ENCODE peak calls at places on chromosomes 1 and 21, in four cellular contexts. One of them, this sample, is unnamed.
A peak's percentile ranks its signal among the peaks of the same experiment; 100 is the strongest.

GRCh38 chr1:54317084-54317483 is 89.1 kb downstream of the SSBP3 start:
- DNase-seq in PC-3: no peak
- DNase-seq in HepG2: no peak
- DNase-seq in K562: no peak
- DNase-seq in this sample: no peak

GRCh38 chr1:91768786-91769697 is 116.9 kb downstream of the TGFBR3 start:
- DNase-seq in K562: peak; percentile 34
- DNase-seq in PC-3: peak; percentile 73
- DNase-seq in HepG2: no peak
- DNase-seq in this sample: no peak

GRCh38 chr1:38020361-38020760 is 7.8 kb downstream of the UTP11 start:
- DNase-seq in HepG2: no peak
- DNase-seq in K562: no peak
- DNase-seq in PC-3: no peak
- DNase-seq in this sample: no peak

GRCh38 chr1:25550683-25551310 is 7.4 kb downstream of the LDLRAP1 start:
- DNase-seq in PC-3: no peak
- DNase-seq in HepG2: peak; percentile 80
- DNase-seq in K562: no peak
- DNase-seq in this sample: no peak

GRCh38 chr1:19344372-19344810 is 32.3 kb downstream of the SLC66A1 start:
- DNase-seq in K562: peak; percentile 79
- DNase-seq in PC-3: peak; percentile 50
- DNase-seq in HepG2: peak; percentile 30
- DNase-seq in this sample: no peak

GRCh38 chr1:37667023-37667769 is 25.1 kb upstream of the CDCA8 start:
- DNase-seq in HepG2: no peak
- DNase-seq in PC-3: no peak
- DNase-seq in K562: no peak
- DNase-seq in this sample: no peak

GRCh38 chr1:39917825-39918224 is 16.1 kb upstream of the MYCL start:
- DNase-seq in PC-3: no peak
- DNase-seq in K562: no peak
- DNase-seq in HepG2: no peak
- DNase-seq in this sample: no peak

GRCh38 chr1:153288634-153289275 is 24.0 kb downstream of the PGLYRP3 start:
- DNase-seq in HepG2: no peak
- DNase-seq in PC-3: peak; percentile 40
- DNase-seq in K562: peak; percentile 85
- DNase-seq in this sample: no peak

GRCh38 chr1:201902198-201902597 is 13.5 kb downstream of the SHISA4 start:
- DNase-seq in PC-3: no peak
- DNase-seq in HepG2: no peak
- DNase-seq in K562: peak; percentile 40
- DNase-seq in this sample: no peak

GRCh38 chr1:204560590-204560989 is 44.4 kb downstream of the MDM4 start:
- DNase-seq in HepG2: no peak
- DNase-seq in PC-3: peak; percentile 67
- DNase-seq in K562: no peak
- DNase-seq in this sample: no peak

GRCh38 chr1:234613128-234613875 is 3.3 kb upstream of the IRF2BP2 start:
- DNase-seq in PC-3: no peak
- DNase-seq in HepG2: peak; percentile 55
- DNase-seq in K562: no peak
- DNase-seq in this sample: no peak

GRCh38 chr21:39776589-39776988 is 31.6 kb downstream of the IGSF5 start:
- DNase-seq in K562: no peak
- DNase-seq in PC-3: no peak
- DNase-seq in HepG2: no peak
- DNase-seq in this sample: no peak

GRCh38 chr1:153533689-153534201 is 2.0 kb downstream of the S100A6 start:
- DNase-seq in K562: peak; percentile 58
- DNase-seq in PC-3: peak; percentile 97
- DNase-seq in HepG2: peak; percentile 39
- DNase-seq in this sample: no peak

GRCh38 chr1:163897401-163898169 is 575.8 kb downstream of the NUF2 start:
- DNase-seq in K562: no peak
- DNase-seq in HepG2: no peak
- DNase-seq in PC-3: no peak
- DNase-seq in this sample: no peak

GRCh38 chr21:31502537-31503143 is 156.9 kb upstream of the SOD1 start:
- DNase-seq in HepG2: no peak
- DNase-seq in PC-3: peak; percentile 34
- DNase-seq in K562: no peak
- DNase-seq in this sample: no peak

DNA sequence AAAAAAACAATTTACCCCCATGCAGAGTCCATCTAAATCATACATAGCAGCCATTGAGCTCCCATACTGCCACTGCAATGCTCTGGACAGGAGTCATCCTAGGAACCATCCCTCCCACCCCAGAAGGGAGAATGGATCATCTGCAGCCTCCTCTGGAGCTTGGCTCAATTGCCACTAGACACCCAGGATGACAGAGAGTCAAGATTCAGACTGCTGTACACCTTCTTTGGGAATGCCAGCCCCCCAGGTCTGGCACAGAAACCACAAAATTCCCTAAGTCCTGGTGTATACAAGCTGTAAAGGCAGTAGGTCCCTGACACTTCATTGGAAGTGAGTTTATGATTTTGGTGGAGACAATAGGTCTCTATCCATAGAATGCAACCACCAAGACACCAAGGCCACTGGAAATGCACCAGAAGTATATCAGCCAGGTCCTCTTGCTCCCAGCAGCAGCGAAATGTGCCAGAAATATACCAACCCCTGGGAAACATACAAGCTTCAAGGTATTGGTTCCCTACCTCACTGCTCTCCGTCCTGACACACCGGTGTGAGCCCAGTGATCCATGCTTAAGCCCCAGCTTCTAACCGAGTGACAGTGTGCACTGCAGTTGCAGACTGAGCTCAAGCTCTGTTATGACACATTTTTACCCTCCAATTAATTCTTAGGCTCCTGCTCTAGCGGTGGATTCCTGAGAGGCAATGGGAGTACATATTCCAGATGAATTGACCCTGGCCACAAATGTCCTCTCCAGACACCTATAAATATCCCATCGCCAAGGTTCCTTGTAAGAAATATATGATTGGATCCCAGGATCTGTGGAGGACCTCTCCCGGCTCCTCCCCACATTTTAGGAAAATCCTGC is 4.4 kb downstream of the TAL1 start:
- DNase-seq in K562: no peak
- DNase-seq in PC-3: no peak
- DNase-seq in HepG2: no peak
- DNase-seq in this sample: no peak
- TF ChIP-seq EZH2 in K562: no peak
- TF ChIP-seq EZH2 in PC-3: no peak
- TF ChIP-seq EZH2 in HepG2: no peak
- TF ChIP-seq EZH2 in this sample: no peak

GRCh38 chr1:28573564-28573963 is 18.5 kb upstream of the RAB42 start:
- DNase-seq in K562: no peak
- DNase-seq in HepG2: no peak
- DNase-seq in PC-3: no peak
- DNase-seq in this sample: no peak
- H3K36me3 ChIP-seq in K562: peaks cover 60% of the 10 kb centered on the region
- H3K36me3 ChIP-seq in HepG2: peaks cover 5% of the 10 kb centered on the region
- H3K36me3 ChIP-seq in PC-3: peaks cover 22% of the 10 kb centered on the region
- H3K36me3 ChIP-seq in this sample: no peaks in the 10 kb centered on the region

DNA sequence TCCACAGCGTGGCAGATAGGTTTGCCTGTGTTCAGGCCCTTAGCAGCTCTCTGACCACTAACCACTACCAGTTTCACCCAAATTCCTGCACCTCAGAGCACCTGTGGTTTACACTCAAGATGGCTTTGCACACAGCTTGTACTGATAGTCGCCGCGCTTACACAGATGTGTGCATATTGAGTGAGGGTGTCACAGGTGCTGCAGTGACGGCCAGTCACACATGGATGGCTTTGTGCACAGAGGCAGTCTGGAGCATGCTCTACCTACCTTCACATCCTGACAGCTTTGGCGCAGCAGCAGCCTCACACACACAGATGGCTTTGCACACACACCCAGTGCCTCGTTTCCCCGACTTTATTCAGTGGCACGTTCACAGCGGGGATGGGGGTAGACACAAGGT is 7.5 kb downstream of the DMAP1 start:
- DNase-seq in PC-3: no peak
- DNase-seq in HepG2: no peak
- DNase-seq in K562: no peak
- DNase-seq in this sample: no peak
- H3K4me3 ChIP-seq in PC-3: no peak overlapping the region
- H3K4me3 ChIP-seq in HepG2: no peak overlapping the region
- H3K4me3 ChIP-seq in K562: no peak overlapping the region
- H3K4me3 ChIP-seq in this sample: no peak overlapping the region

GRCh38 chr1:57421366-57421765 is 2.5 kb downstream of the DAB1 start:
- DNase-seq in K562: no peak
- DNase-seq in HepG2: no peak
- DNase-seq in PC-3: no peak
- DNase-seq in this sample: no peak
- TF ChIP-seq EZH2 in K562: no peak
- TF ChIP-seq EZH2 in HepG2: no peak
- TF ChIP-seq EZH2 in PC-3: no peak
- TF ChIP-seq EZH2 in this sample: no peak

DNA sequence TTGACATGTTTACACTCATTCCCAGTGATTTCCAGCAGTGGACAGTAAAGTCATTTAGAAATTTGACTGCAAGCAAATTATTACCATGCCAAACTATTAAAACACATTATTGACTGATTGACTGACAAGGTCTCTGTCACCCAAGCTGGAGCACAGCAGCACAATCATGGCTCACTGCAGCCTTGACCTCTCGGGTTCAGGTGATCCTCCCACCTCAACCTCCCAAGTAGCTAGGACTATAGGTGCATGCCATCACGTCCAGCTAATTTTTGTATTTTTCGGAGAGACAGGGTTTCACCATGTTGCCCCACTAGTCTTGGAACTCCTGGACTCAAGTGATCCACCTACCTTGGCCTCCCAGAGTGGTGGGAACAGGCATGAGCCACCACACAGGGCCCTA is 24.2 kb downstream of the PTP4A2 start:
- DNase-seq in K562: no peak
- DNase-seq in PC-3: no peak
- DNase-seq in HepG2: no peak
- DNase-seq in this sample: no peak
- H3K36me3 ChIP-seq in K562: peaks cover 96% of the 10 kb centered on the region
- H3K36me3 ChIP-seq in PC-3: peaks cover 73% of the 10 kb centered on the region
- H3K36me3 ChIP-seq in HepG2: peaks cover 5% of the 10 kb centered on the region
- H3K36me3 ChIP-seq in this sample: peaks cover 6% of the 10 kb centered on the region

GRCh38 chr1:51524817-51525216 is 5.8 kb upstream of the EPS15 start:
- DNase-seq in HepG2: no peak
- DNase-seq in PC-3: no peak
- DNase-seq in K562: no peak
- DNase-seq in this sample: no peak
- H3K4me3 ChIP-seq in HepG2: no peak overlapping the region
- H3K4me3 ChIP-seq in PC-3: no peak overlapping the region
- H3K4me3 ChIP-seq in K562: no peak overlapping the region
- H3K4me3 ChIP-seq in this sample: no peak overlapping the region

This sample was measured in MM.1S.